ENCODE peak calls at places on chromosomes 7 and 10, in eight cellular contexts. S, A, Y, R, F, E, M and K are unnamed samples.

GRCh38 chr7:128954830-128955797 is 17.4 kb downstream of the IRF5 start:
- DNase-seq in S (no peak), A (no peak), Y (peak), R (no peak), F (no peak), E (no peak), M (no peak), K (no peak)

GRCh38 chr10:104122273-104123107 is 519 bp downstream of the SFR1 start:
- DNase-seq in S (no peak), A (peak), Y (peak), R (no peak), F (no peak), E (no peak), M (peak), K (no peak)

GRCh38 chr10:98956576-98957260 is 278.9 kb downstream of the HPSE2 start:
- DNase-seq in S (no peak), A (no peak), Y (no peak), R (no peak), F (no peak), E (no peak), M (no peak), K (no peak)

GRCh38 chr7:41010418-41010817 is 692.5 kb downstream of the INHBA start:
- DNase-seq in S (no peak), A (peak), Y (no peak), R (no peak), F (no peak), E (no peak), M (no peak), K (no peak)

GRCh38 chr7:100219271-100219737 is 445 bp upstream of the PVRIG start:
- DNase-seq in S (no peak), A (no peak), Y (peak), R (no peak), F (no peak), E (no peak), M (no peak), K (no peak)

GRCh38 chr7:143015102-143015501 is 11.8 kb downstream of the OR9A2 start:
- DNase-seq in S (no peak), A (no peak), Y (peak), R (no peak), F (no peak), E (no peak), M (no peak), K (no peak)

GRCh38 chr7:97104719-97105129 is 12.8 kb upstream of the SDHAF3 start:
- DNase-seq in S (peak), A (peak), Y (peak), R (peak), F (peak), E (peak), M (peak), K (peak)

GRCh38 chr7:151808296-151809155 is 68.4 kb downstream of the PRKAG2 start:
- DNase-seq in S (no peak), A (no peak), Y (no peak), R (no peak), F (peak), E (no peak), M (peak), K (peak)

GRCh38 chr10:21523557-21524008 is 1.9 kb downstream of the SKIDA1 start:
- DNase-seq in S (no peak), A (no peak), Y (no peak), R (no peak), F (no peak), E (no peak), M (no peak), K (no peak)

GRCh38 chr7:23380961-23381360 is 81.8 kb downstream of the MALSU1 start:
- DNase-seq in S (no peak), A (no peak), Y (no peak), R (no peak), F (no peak), E (no peak), M (no peak), K (no peak)

GRCh38 chr10:77164616-77165311 is 472.8 kb downstream of the KCNMA1 start:
- DNase-seq in S (no peak), A (no peak), Y (no peak), R (no peak), F (no peak), E (no peak), M (no peak), K (no peak)

GRCh38 chr10:124768791-124769190 is 22.9 kb downstream of the EEF1AKMT2 start:
- DNase-seq in S (no peak), A (no peak), Y (no peak), R (no peak), F (no peak), E (no peak), M (no peak), K (no peak)

GRCh38 chr10:61628875-61629513 is 33.7 kb upstream of the CABCOCO1 start:
- DNase-seq in S (no peak), A (no peak), Y (no peak), R (no peak), F (no peak), E (no peak), M (peak), K (no peak)

GRCh38 chr7:37409456-37409855 is 39.2 kb downstream of the ELMO1 start:
- DNase-seq in S (no peak), A (no peak), Y (no peak), R (no peak), F (no peak), E (no peak), M (no peak), K (no peak)

GRCh38 chr10:28307267-28307666 is 4.4 kb upstream of the MPP7 start:
- DNase-seq in S (no peak), A (no peak), Y (no peak), R (no peak), F (no peak), E (no peak), M (no peak), K (peak)

GRCh38 chr7:147982307-147982706 is 608.3 kb upstream of the C7orf33 start:
- DNase-seq in S (no peak), A (no peak), Y (no peak), R (no peak), F (no peak), E (no peak), M (no peak), K (no peak)

GRCh38 chr7:51482976-51483375 is 166.4 kb upstream of the COBL start:
- DNase-seq in S (no peak), A (no peak), Y (no peak), R (no peak), F (no peak), E (no peak), M (no peak), K (no peak)

GRCh38 chr7:157549612-157550299 is 213.0 kb downstream of the DNAJB6 start:
- DNase-seq in S (no peak), A (no peak), Y (no peak), R (no peak), F (peak), E (no peak), M (no peak), K (no peak)

GRCh38 chr10:4025339-4025738 is 240.3 kb upstream of the KLF6 start:
- DNase-seq in S (no peak), A (no peak), Y (no peak), R (no peak), F (no peak), E (no peak), M (no peak), K (no peak)

GRCh38 chr7:105015631-105015965 is 1.6 kb downstream of the KMT2E start:
- DNase-seq in S (no peak), A (peak), Y (peak), R (no peak), F (no peak), E (peak), M (no peak), K (peak)

DNA sequence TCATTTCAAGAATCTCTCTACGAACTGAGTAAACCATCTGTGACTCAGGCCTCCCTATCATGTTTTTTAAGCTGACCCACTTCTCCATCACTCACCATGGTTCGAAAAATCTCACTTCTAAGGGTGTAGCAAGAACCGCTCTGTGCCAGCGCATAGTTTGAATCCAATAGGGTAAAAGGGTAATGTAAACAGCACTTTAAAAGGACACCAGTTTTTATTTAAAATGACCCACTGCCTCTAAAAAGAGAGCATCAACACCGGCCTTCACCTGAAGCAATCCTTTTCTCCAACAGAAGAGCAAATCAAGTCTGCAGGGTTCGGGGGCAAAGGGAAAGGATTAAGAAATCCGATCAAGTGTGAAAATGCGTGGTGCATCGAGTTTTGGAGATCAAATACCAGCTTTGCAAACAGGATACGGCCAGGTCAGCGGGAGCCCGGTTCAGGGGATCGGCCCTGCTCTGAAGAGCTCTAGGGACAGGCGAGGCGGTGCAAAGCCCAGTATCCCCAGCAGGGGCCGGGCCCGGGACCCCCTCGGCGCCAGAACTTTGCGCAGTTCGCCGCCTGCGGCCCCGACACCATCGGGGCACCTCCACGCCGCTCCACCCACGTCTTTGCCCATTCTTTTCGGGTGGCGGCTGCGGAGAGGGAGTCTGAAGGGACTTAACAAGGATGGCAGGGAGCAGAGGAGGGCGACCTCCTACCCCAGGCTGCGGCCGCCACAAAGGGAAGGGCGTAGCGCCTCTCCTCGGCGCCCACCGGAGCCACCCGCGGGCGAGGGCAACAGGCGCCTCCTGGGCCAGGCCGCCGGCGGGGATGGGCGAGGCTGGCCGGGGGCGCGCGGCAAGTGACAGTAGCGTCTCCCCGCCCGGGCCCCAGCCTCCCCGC is 840 bp downstream of the NMT2 start:
- DNase-seq in S (peak), A (peak), Y (peak), R (peak), F (peak), E (peak), M (peak), K (peak)
- TF ChIP-seq CTCF in S (no peak), A (peak), Y (peak), R (peak), F (peak), E (peak), M (no peak), K (peak)

GRCh38 chr10:46223626-46224413 is 63.0 kb upstream of the ANTXRL start:
- DNase-seq in S (no peak), A (peak), Y (no peak), R (no peak), F (peak), E (no peak), M (no peak), K (no peak)

GRCh38 chr10:46220872-46221538 is 65.8 kb upstream of the ANTXRL start:
- DNase-seq in S (no peak), A (no peak), Y (no peak), R (no peak), F (no peak), E (no peak), M (peak), K (no peak)

GRCh38 chr10:46222364-46222935 is 64.3 kb upstream of the ANTXRL start:
- DNase-seq in S (no peak), A (no peak), Y (no peak), R (no peak), F (no peak), E (no peak), M (no peak), K (no peak)

GRCh38 chr10:46224414-46224682 is 62.4 kb upstream of the ANTXRL start:
- DNase-seq in S (no peak), A (no peak), Y (no peak), R (no peak), F (peak), E (no peak), M (no peak), K (no peak)

GRCh38 chr10:46223064-46223480 is 63.7 kb upstream of the ANTXRL start:
- DNase-seq in S (no peak), A (peak), Y (peak), R (no peak), F (peak), E (no peak), M (peak), K (no peak)
- TF ChIP-seq CTCF in S (no peak), A (no peak), Y (peak), R (no peak), F (no peak), E (no peak), M (peak), K (no peak)

GRCh38 chr10:127119901-127120300 is 76.5 kb downstream of the INSYN2A start:
- DNase-seq in S (no peak), A (no peak), Y (no peak), R (no peak), F (no peak), E (no peak), M (no peak), K (no peak)
- TF ChIP-seq CTCF in S (no peak), A (no peak), Y (no peak), R (no peak), F (no peak), E (no peak), M (no peak), K (no peak)

GRCh38 chr10:50471583-50471975 is 152.2 kb downstream of the SGMS1 start:
- DNase-seq in S (no peak), A (no peak), Y (no peak), R (no peak), F (no peak), E (no peak), M (no peak), K (no peak)

GRCh38 chr10:50470798-50471582 is 152.8 kb downstream of the SGMS1 start:
- DNase-seq in S (no peak), A (no peak), Y (no peak), R (no peak), F (no peak), E (no peak), M (peak), K (no peak)

GRCh38 chr10:50469778-50470193 is 154.0 kb downstream of the SGMS1 start:
- DNase-seq in S (no peak), A (no peak), Y (no peak), R (no peak), F (no peak), E (no peak), M (no peak), K (no peak)

GRCh38 chr10:50469288-50469687 is 154.5 kb downstream of the SGMS1 start:
- DNase-seq in S (no peak), A (no peak), Y (no peak), R (no peak), F (no peak), E (no peak), M (no peak), K (no peak)

GRCh38 chr10:50470345-50470744 is 153.4 kb downstream of the SGMS1 start:
- DNase-seq in S (no peak), A (no peak), Y (no peak), R (no peak), F (no peak), E (no peak), M (no peak), K (no peak)
- TF ChIP-seq CTCF in S (no peak), A (no peak), Y (no peak), R (no peak), F (no peak), E (no peak), M (no peak), K (no peak)